ENCODE peak calls at places on chromosomes 6 and 20, in ten cellular contexts. One of them, this sample, is unnamed.

GRCh38 chr6:155710704-155711103 is 255.1 kb upstream of the NOX3 start:
- DNase-seq in mucosa of descending colon: no peak
- DNase-seq in mammary epithelial cell: no peak
- DNase-seq in Panc1: no peak
- DNase-seq in fibroblast of lung: no peak
- DNase-seq in transverse colon: no peak
- DNase-seq in neural progenitor cell: peak; percentile 8
- DNase-seq in left ventricle myocardium inferior: no peak
- DNase-seq in tibial artery: no peak
- DNase-seq in lung: no peak
- DNase-seq in this sample: peak; percentile 18

GRCh38 chr6:168103036-168103830 is 24.2 kb upstream of the FRMD1 start:
- DNase-seq in mucosa of descending colon: no peak
- DNase-seq in mammary epithelial cell: no peak
- DNase-seq in Panc1: no peak
- DNase-seq in fibroblast of lung: no peak
- DNase-seq in transverse colon: no peak
- DNase-seq in neural progenitor cell: no peak
- DNase-seq in left ventricle myocardium inferior: peak; percentile 9
- DNase-seq in tibial artery: no peak
- DNase-seq in lung: no peak
- DNase-seq in this sample: no peak

GRCh38 chr6:163904161-163904560 is 489.6 kb downstream of the QKI start:
- DNase-seq in mucosa of descending colon: no peak
- DNase-seq in mammary epithelial cell: no peak
- DNase-seq in Panc1: no peak
- DNase-seq in fibroblast of lung: peak; percentile 58
- DNase-seq in transverse colon: no peak
- DNase-seq in neural progenitor cell: no peak
- DNase-seq in left ventricle myocardium inferior: no peak
- DNase-seq in tibial artery: no peak
- DNase-seq in lung: no peak
- DNase-seq in this sample: no peak

GRCh38 chr6:48032156-48032555 is 78.8 kb downstream of the PTCHD4 start:
- DNase-seq in mucosa of descending colon: no peak
- DNase-seq in mammary epithelial cell: peak; percentile 87
- DNase-seq in Panc1: no peak
- DNase-seq in fibroblast of lung: peak; percentile 98
- DNase-seq in transverse colon: no peak
- DNase-seq in neural progenitor cell: no peak
- DNase-seq in left ventricle myocardium inferior: no peak
- DNase-seq in tibial artery: no peak
- DNase-seq in lung: no peak
- DNase-seq in this sample: no peak

GRCh38 chr6:100880149-100880900 is 804 bp downstream of the ASCC3 start:
- DNase-seq in mucosa of descending colon: peak; percentile 17
- DNase-seq in mammary epithelial cell: no peak
- DNase-seq in Panc1: no peak
- DNase-seq in fibroblast of lung: peak; percentile 35
- DNase-seq in transverse colon: no peak
- DNase-seq in neural progenitor cell: no peak
- DNase-seq in left ventricle myocardium inferior: no peak
- DNase-seq in tibial artery: no peak
- DNase-seq in lung: no peak
- DNase-seq in this sample: no peak

GRCh38 chr20:61233590-61233989 is 18.5 kb upstream of the CDH4 start:
- DNase-seq in mucosa of descending colon: no peak
- DNase-seq in mammary epithelial cell: no peak
- DNase-seq in Panc1: no peak
- DNase-seq in fibroblast of lung: no peak
- DNase-seq in transverse colon: no peak
- DNase-seq in neural progenitor cell: no peak
- DNase-seq in left ventricle myocardium inferior: no peak
- DNase-seq in tibial artery: no peak
- DNase-seq in lung: no peak
- DNase-seq in this sample: no peak

GRCh38 chr20:3686867-3687321 is 5.1 kb upstream of the ADAM33 start:
- DNase-seq in mucosa of descending colon: peak; percentile 75
- DNase-seq in mammary epithelial cell: peak; percentile 51
- DNase-seq in Panc1: no peak
- DNase-seq in fibroblast of lung: peak; percentile 91
- DNase-seq in transverse colon: peak; percentile 81
- DNase-seq in neural progenitor cell: no peak
- DNase-seq in left ventricle myocardium inferior: peak; percentile 83
- DNase-seq in tibial artery: peak; percentile 92
- DNase-seq in lung: peak; percentile 58
- DNase-seq in this sample: no peak

GRCh38 chr6:39313526-39314272 is 520 bp downstream of the KCNK17 start:
- DNase-seq in mucosa of descending colon: no peak
- DNase-seq in mammary epithelial cell: no peak
- DNase-seq in Panc1: no peak
- DNase-seq in fibroblast of lung: no peak
- DNase-seq in transverse colon: no peak
- DNase-seq in neural progenitor cell: peak; percentile 56
- DNase-seq in left ventricle myocardium inferior: no peak
- DNase-seq in tibial artery: no peak
- DNase-seq in lung: no peak
- DNase-seq in this sample: no peak

GRCh38 chr20:14879020-14879697 is 541.7 kb upstream of the FLRT3 start:
- DNase-seq in mucosa of descending colon: no peak
- DNase-seq in mammary epithelial cell: peak; percentile 95
- DNase-seq in Panc1: peak; percentile 30
- DNase-seq in fibroblast of lung: peak; percentile 81
- DNase-seq in transverse colon: no peak
- DNase-seq in neural progenitor cell: no peak
- DNase-seq in left ventricle myocardium inferior: no peak
- DNase-seq in tibial artery: no peak
- DNase-seq in lung: no peak
- DNase-seq in this sample: no peak

GRCh38 chr20:21291026-21291425 is 12.1 kb upstream of the XRN2 start:
- DNase-seq in mucosa of descending colon: no peak
- DNase-seq in mammary epithelial cell: peak; percentile 5
- DNase-seq in Panc1: peak; percentile 50
- DNase-seq in fibroblast of lung: peak; percentile 27
- DNase-seq in transverse colon: no peak
- DNase-seq in neural progenitor cell: no peak
- DNase-seq in left ventricle myocardium inferior: no peak
- DNase-seq in tibial artery: no peak
- DNase-seq in lung: no peak
- DNase-seq in this sample: no peak

GRCh38 chr6:89260310-89260709 is 43.2 kb upstream of the GABRR1 start:
- DNase-seq in mucosa of descending colon: no peak
- DNase-seq in mammary epithelial cell: no peak
- DNase-seq in Panc1: no peak
- DNase-seq in fibroblast of lung: no peak
- DNase-seq in transverse colon: no peak
- DNase-seq in neural progenitor cell: no peak
- DNase-seq in left ventricle myocardium inferior: no peak
- DNase-seq in tibial artery: no peak
- DNase-seq in lung: no peak
- DNase-seq in this sample: peak; percentile 85

GRCh38 chr6:90918361-90918760 is 331.5 kb upstream of the MAP3K7 start:
- DNase-seq in mucosa of descending colon: no peak
- DNase-seq in mammary epithelial cell: no peak
- DNase-seq in Panc1: no peak
- DNase-seq in fibroblast of lung: no peak
- DNase-seq in transverse colon: no peak
- DNase-seq in neural progenitor cell: no peak
- DNase-seq in left ventricle myocardium inferior: no peak
- DNase-seq in tibial artery: no peak
- DNase-seq in lung: no peak
- DNase-seq in this sample: no peak

GRCh38 chr6:131125431-131125830 is 9.8 kb upstream of the AKAP7 start:
- DNase-seq in mucosa of descending colon: no peak
- DNase-seq in mammary epithelial cell: no peak
- DNase-seq in Panc1: no peak
- DNase-seq in fibroblast of lung: no peak
- DNase-seq in transverse colon: no peak
- DNase-seq in neural progenitor cell: no peak
- DNase-seq in left ventricle myocardium inferior: no peak
- DNase-seq in tibial artery: no peak
- DNase-seq in lung: no peak
- DNase-seq in this sample: no peak

GRCh38 chr6:29705389-29706231 is 17.6 kb upstream of the HLA-F start:
- DNase-seq in mucosa of descending colon: peak; percentile 68
- DNase-seq in mammary epithelial cell: peak; percentile 32
- DNase-seq in Panc1: no peak
- DNase-seq in fibroblast of lung: peak; percentile 25
- DNase-seq in transverse colon: no peak
- DNase-seq in neural progenitor cell: peak; percentile 58
- DNase-seq in left ventricle myocardium inferior: no peak
- DNase-seq in tibial artery: no peak
- DNase-seq in lung: no peak
- DNase-seq in this sample: peak; percentile 62

DNA sequence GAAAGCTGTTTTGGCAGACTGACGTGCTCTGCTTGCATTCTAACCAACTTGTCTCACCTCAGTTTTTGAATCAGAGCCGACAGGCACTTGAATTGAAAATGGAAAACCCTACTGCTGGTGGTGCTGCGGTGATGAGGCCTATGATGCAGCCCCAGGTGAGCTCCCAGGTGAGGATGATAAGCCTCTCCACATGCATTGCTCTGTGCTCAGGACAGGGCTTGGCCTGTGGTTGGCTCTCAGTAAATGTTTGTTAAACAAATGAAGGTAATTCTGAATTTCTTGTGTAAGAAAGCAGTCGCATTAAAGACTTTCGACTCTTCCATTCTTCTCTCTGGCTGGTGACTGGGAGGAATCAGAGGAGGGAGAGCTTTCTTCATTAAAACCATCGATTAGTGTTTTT is 136.3 kb downstream of the SULF2 start:
- DNase-seq in mucosa of descending colon: no peak
- DNase-seq in mammary epithelial cell: no peak
- DNase-seq in Panc1: no peak
- DNase-seq in fibroblast of lung: no peak
- DNase-seq in transverse colon: no peak
- DNase-seq in neural progenitor cell: no peak
- DNase-seq in left ventricle myocardium inferior: no peak
- DNase-seq in tibial artery: no peak
- DNase-seq in lung: no peak
- DNase-seq in this sample: no peak
- H3K36me3 ChIP-seq in mucosa of descending colon: peaks cover 6% of the 10 kb centered on the region
- H3K36me3 ChIP-seq in mammary epithelial cell: peaks cover 13% of the 10 kb centered on the region
- H3K36me3 ChIP-seq in Panc1: peaks cover 9% of the 10 kb centered on the region
- H3K36me3 ChIP-seq in fibroblast of lung: peaks cover 3% of the 10 kb centered on the region
- H3K36me3 ChIP-seq in transverse colon: no peaks in the 10 kb centered on the region
- H3K36me3 ChIP-seq in neural progenitor cell: peaks cover 20% of the 10 kb centered on the region
- H3K36me3 ChIP-seq in left ventricle myocardium inferior: peaks cover 97% of the 10 kb centered on the region
- H3K36me3 ChIP-seq in tibial artery: peaks cover 82% of the 10 kb centered on the region
- H3K36me3 ChIP-seq in lung: peaks cover 62% of the 10 kb centered on the region
- H3K36me3 ChIP-seq in this sample: peaks cover 15% of the 10 kb centered on the region

GRCh38 chr20:59992531-59992930 is 34.3 kb downstream of the CDH26 start:
- DNase-seq in mucosa of descending colon: no peak
- DNase-seq in mammary epithelial cell: no peak
- DNase-seq in Panc1: no peak
- DNase-seq in fibroblast of lung: no peak
- DNase-seq in transverse colon: no peak
- DNase-seq in neural progenitor cell: no peak
- DNase-seq in left ventricle myocardium inferior: no peak
- DNase-seq in tibial artery: no peak
- DNase-seq in lung: no peak
- DNase-seq in this sample: no peak
- TF ChIP-seq CTCF in mucosa of descending colon: no peak
- TF ChIP-seq CTCF in mammary epithelial cell: no peak
- TF ChIP-seq CTCF in Panc1: peak; percentile 33
- TF ChIP-seq CTCF in fibroblast of lung: peak; percentile 29
- TF ChIP-seq CTCF in transverse colon: no peak
- TF ChIP-seq CTCF in neural progenitor cell: no peak
- TF ChIP-seq CTCF in left ventricle myocardium inferior: no peak
- TF ChIP-seq CTCF in tibial artery: no peak
- TF ChIP-seq CTCF in lung: no peak
- TF ChIP-seq CTCF in this sample: no peak

DNA sequence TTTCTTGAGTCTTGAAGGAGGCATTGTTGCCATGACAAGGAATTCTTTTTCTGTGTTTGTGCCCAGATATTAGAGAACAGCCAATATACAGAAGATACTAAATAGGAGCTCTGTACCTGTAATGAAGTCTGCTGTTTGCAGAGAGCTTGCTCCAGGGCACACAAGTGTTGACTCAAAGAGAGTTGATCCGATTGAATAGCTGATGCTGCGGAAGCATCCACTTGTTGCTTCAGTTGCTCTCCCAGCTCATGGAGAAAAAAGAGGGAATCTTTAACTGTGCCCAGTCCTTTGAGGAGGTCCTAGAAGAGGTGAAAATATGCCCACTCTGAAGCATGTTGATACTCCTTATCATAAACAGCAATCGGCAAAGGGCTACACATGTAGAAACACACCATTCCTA is 411.4 kb downstream of the ESR1 start:
- DNase-seq in mucosa of descending colon: no peak
- DNase-seq in mammary epithelial cell: no peak
- DNase-seq in Panc1: no peak
- DNase-seq in fibroblast of lung: no peak
- DNase-seq in transverse colon: no peak
- DNase-seq in neural progenitor cell: no peak
- DNase-seq in left ventricle myocardium inferior: no peak
- DNase-seq in tibial artery: no peak
- DNase-seq in lung: no peak
- DNase-seq in this sample: no peak
- H3K36me3 ChIP-seq in mucosa of descending colon: no peaks in the 10 kb centered on the region
- H3K36me3 ChIP-seq in mammary epithelial cell: peaks cover 1% of the 10 kb centered on the region
- H3K36me3 ChIP-seq in Panc1: no peaks in the 10 kb centered on the region
- H3K36me3 ChIP-seq in fibroblast of lung: peaks cover 9% of the 10 kb centered on the region
- H3K36me3 ChIP-seq in transverse colon: no peaks in the 10 kb centered on the region
- H3K36me3 ChIP-seq in neural progenitor cell: no peaks in the 10 kb centered on the region
- H3K36me3 ChIP-seq in left ventricle myocardium inferior: peaks cover 99% of the 10 kb centered on the region
- H3K36me3 ChIP-seq in tibial artery: peaks cover 88% of the 10 kb centered on the region
- H3K36me3 ChIP-seq in lung: peaks cover 57% of the 10 kb centered on the region
- H3K36me3 ChIP-seq in this sample: peaks cover 3% of the 10 kb centered on the region

DNA sequence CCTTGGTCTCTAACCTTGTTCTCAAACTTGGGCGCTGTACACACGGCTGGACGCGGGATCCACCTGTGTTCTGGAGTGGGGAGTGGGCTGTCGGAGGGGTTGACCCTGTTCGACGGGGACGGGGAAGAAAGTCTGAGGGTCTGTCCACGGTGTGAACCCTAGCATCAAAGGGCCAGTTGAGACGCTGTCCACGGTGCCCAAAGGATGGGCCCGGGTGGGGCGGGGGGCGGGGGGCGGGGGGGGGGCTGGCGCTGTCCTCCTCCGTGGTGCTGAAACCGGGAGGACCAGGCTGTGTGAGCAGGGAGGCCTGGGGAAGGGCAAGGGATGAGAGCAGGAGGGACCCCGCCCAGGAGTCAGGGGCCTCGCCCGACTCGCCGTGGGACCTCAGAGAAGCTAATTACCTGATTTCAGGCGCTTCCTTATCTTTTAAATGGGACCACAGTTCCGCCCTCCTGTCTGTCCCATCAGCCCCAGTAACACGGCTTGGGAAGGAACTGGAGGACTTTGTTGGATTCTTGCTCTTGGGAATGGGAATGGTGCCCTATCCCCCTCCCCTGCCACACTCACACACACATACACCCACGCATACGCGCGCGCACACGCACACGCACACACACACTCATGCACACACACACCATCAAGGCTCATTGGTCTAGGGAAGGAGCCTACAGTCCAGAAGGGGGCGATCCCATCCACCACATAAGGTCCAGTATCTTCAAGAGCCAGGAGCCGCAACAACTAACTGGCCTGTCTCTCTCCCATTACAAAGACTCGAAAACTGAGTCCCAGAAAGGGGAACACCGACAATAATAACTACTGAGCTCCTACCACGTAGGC is 1.0 kb upstream of the VSTM2L start:
- DNase-seq in mucosa of descending colon: peak; percentile 66
- DNase-seq in mammary epithelial cell: peak; percentile 62
- DNase-seq in Panc1: peak; percentile 63
- DNase-seq in fibroblast of lung: peak; percentile 72
- DNase-seq in transverse colon: no peak
- DNase-seq in neural progenitor cell: peak; percentile 82
- DNase-seq in left ventricle myocardium inferior: no peak
- DNase-seq in tibial artery: no peak
- DNase-seq in lung: peak; percentile 42
- DNase-seq in this sample: peak; percentile 78
- TF ChIP-seq CTCF in mucosa of descending colon: no peak
- TF ChIP-seq CTCF in mammary epithelial cell: peak; percentile 27
- TF ChIP-seq CTCF in Panc1: peak; percentile 78
- TF ChIP-seq CTCF in fibroblast of lung: peak; percentile 59
- TF ChIP-seq CTCF in transverse colon: peak; percentile 33
- TF ChIP-seq CTCF in neural progenitor cell: peak; percentile 64
- TF ChIP-seq CTCF in left ventricle myocardium inferior: peak; percentile 47
- TF ChIP-seq CTCF in tibial artery: peak; percentile 27
- TF ChIP-seq CTCF in lung: no peak
- TF ChIP-seq CTCF in this sample: peak; percentile 86

This sample was measured in WERI-Rb-1.